ENCODE peak calls at places on chromosomes 13 and 19, in nine cellular contexts. A is stimulated activated CD8-positive, alpha-beta memory T cell treated with anti-CD3 and anti-CD28 coated beads, Interleukin-12 subunit alpha, Interleukin-12 subunit beta, amount 100 ng/mL, for 4 hours; W is K562; Z is NCI-H1092; N is activated gamma-delta T cell treated with Interleukin-2 at 50 U/mL for 16 hours; O is stimulated activated CD4-positive, alpha-beta T cell treated with anti-CD3 and anti-CD28 coated beads, Interleukin-4, amount 100 ng/mL, for 1 hour; X is T-helper 1 cell; T is germinal center; L is fibroblast of lung. M is an unnamed sample.
A peak's percentile ranks its signal among the peaks of the same experiment; 100 is the strongest.

GRCh38 chr19:14039181-14039580 is 7.6 kb downstream of the IL27RA start:
- DNase-seq in O (no peak), L (no peak), X (no peak), Z (no peak), T (no peak), W (no peak), N (no peak), A (no peak), M (no peak)

GRCh38 chr19:29528350-29528945 is 2.7 kb downstream of the VSTM2B start:
- DNase-seq in N (peak; percentile 32), A (peak; percentile 24), O (peak; percentile 71), T (peak; percentile 85), X (peak; percentile 7), Z (peak; percentile 32), W (peak; percentile 78), L (peak; percentile 65), M (peak; percentile 60)

GRCh38 chr13:25095862-25096453 is at the start of gene PABPC3:
- DNase-seq in L (peak; percentile 12), X (no peak), O (no peak), Z (no peak), T (no peak), A (no peak), N (no peak), W (no peak), M (peak; percentile 3)

GRCh38 chr19:45607071-45608029 is 5.3 kb upstream of the GPR4 start:
- DNase-seq in O (peak; percentile 46), X (peak; percentile 29), A (no peak), N (peak; percentile 31), T (peak; percentile 44), L (peak; percentile 71), Z (peak; percentile 9), W (peak; percentile 68), M (peak; percentile 75)

GRCh38 chr13:112833551-112834257 is 135.3 kb upstream of the MCF2L start:
- DNase-seq in N (no peak), O (no peak), Z (no peak), L (no peak), W (no peak), A (no peak), T (no peak), X (no peak), M (no peak)

GRCh38 chr13:26561636-26562537 is 4.4 kb downstream of the WASF3 start:
- DNase-seq in X (no peak), O (no peak), A (no peak), T (no peak), Z (no peak), W (no peak), N (no peak), L (peak; percentile 46), M (peak; percentile 80)

GRCh38 chr19:16244091-16244490 is 46.4 kb downstream of the AP1M1 start:
- DNase-seq in L (peak; percentile 74), N (no peak), O (no peak), Z (no peak), T (no peak), A (no peak), X (no peak), W (no peak), M (peak; percentile 30)

GRCh38 chr19:55042344-55042678 is 4.2 kb upstream of the GP6 start:
- DNase-seq in L (no peak), Z (no peak), T (no peak), A (no peak), N (no peak), W (no peak), X (no peak), O (no peak), M (no peak)

GRCh38 chr19:46271488-46272197 is 25.2 kb upstream of the HIF3A start:
- DNase-seq in X (no peak), A (no peak), O (no peak), N (no peak), Z (no peak), L (no peak), W (no peak), T (no peak), M (peak; percentile 78)

GRCh38 chr19:55358943-55359908 is 3.8 kb downstream of the GARIN5B start:
- DNase-seq in X (no peak), Z (no peak), W (no peak), T (no peak), N (no peak), O (no peak), L (no peak), A (no peak), M (no peak)